ENCODE peak calls at places on chromosomes 6 and 20, in nine cellular contexts. W, B, M, G, D, T, A, E and Y are unnamed samples.

GRCh38 chr6:32092760-32093497 is 16.2 kb downstream of the TNXB start:
- DNase-seq in W (no peak), B (no peak), M (peak; percentile 77), G (no peak), D (peak; percentile 76), T (no peak), A (peak; percentile 78), E (peak; percentile 9), Y (no peak)

GRCh38 chr20:43987531-43987930 is 72.9 kb downstream of the TOX2 start:
- DNase-seq in W (no peak), B (no peak), M (no peak), G (no peak), D (no peak), T (no peak), A (no peak), E (no peak), Y (no peak)

GRCh38 chr6:158803733-158804143 is 15.4 kb downstream of the EZR start:
- DNase-seq in W (no peak), B (no peak), M (peak; percentile 62), G (peak; percentile 65), D (no peak), T (no peak), A (no peak), E (no peak), Y (no peak)

GRCh38 chr20:22511943-22512910 is 72.1 kb downstream of the FOXA2 start:
- DNase-seq in W (no peak), B (no peak), M (no peak), G (no peak), D (no peak), T (no peak), A (no peak), E (no peak), Y (peak; percentile 34)

GRCh38 chr6:151289399-151290007 is 49.7 kb downstream of the AKAP12 start:
- DNase-seq in W (no peak), B (no peak), M (peak; percentile 56), G (no peak), D (no peak), T (no peak), A (peak; percentile 91), E (no peak), Y (no peak)

GRCh38 chr6:35185302-35185681 is 28.5 kb upstream of the SCUBE3 start:
- DNase-seq in W (peak; percentile 69), B (no peak), M (peak; percentile 55), G (no peak), D (no peak), T (no peak), A (peak; percentile 65), E (no peak), Y (no peak)

GRCh38 chr20:7171911-7172310 is 404.4 kb downstream of the BMP2 start:
- DNase-seq in W (no peak), B (peak; percentile 62), M (peak; percentile 83), G (no peak), D (no peak), T (no peak), A (peak; percentile 27), E (no peak), Y (peak; percentile 13)

GRCh38 chr6:155444952-155445903 is 10.4 kb downstream of the NOX3 start:
- DNase-seq in W (no peak), B (no peak), M (no peak), G (no peak), D (no peak), T (no peak), A (no peak), E (no peak), Y (no peak)

GRCh38 chr20:62617711-62618483 is 24.4 kb upstream of the SLCO4A1 start:
- DNase-seq in W (peak; percentile 85), B (no peak), M (no peak), G (no peak), D (peak; percentile 71), T (peak; percentile 33), A (no peak), E (no peak), Y (no peak)

GRCh38 chr20:51525241-51526104 is 17.0 kb downstream of the NFATC2 start:
- DNase-seq in W (no peak), B (no peak), M (no peak), G (no peak), D (no peak), T (peak; percentile 48), A (no peak), E (no peak), Y (peak; percentile 40)

GRCh38 chr6:170010665-170011232 is 259.3 kb downstream of the ERMARD start:
- DNase-seq in W (no peak), B (no peak), M (no peak), G (no peak), D (no peak), T (no peak), A (no peak), E (no peak), Y (no peak)

GRCh38 chr6:5450073-5450472 is 188.8 kb downstream of the FARS2 start:
- DNase-seq in W (no peak), B (no peak), M (no peak), G (no peak), D (no peak), T (no peak), A (no peak), E (no peak), Y (no peak)

GRCh38 chr6:70062010-70062409 is 195.7 kb downstream of the COL19A1 start:
- DNase-seq in W (no peak), B (no peak), M (no peak), G (no peak), D (no peak), T (no peak), A (no peak), E (no peak), Y (no peak)

GRCh38 chr20:56826971-56827645 is 198.0 kb downstream of the TFAP2C start:
- DNase-seq in W (no peak), B (peak; percentile 27), M (peak; percentile 57), G (no peak), D (peak; percentile 74), T (no peak), A (peak; percentile 7), E (no peak), Y (no peak)

GRCh38 chr6:161630674-161631073 is 356.8 kb upstream of the AGPAT4 start:
- DNase-seq in W (no peak), B (peak; percentile 44), M (no peak), G (no peak), D (no peak), T (no peak), A (no peak), E (no peak), Y (no peak)

GRCh38 chr20:40959325-40960092 is 69.1 kb upstream of the TOP1 start:
- DNase-seq in W (no peak), B (no peak), M (no peak), G (no peak), D (no peak), T (no peak), A (no peak), E (no peak), Y (no peak)

GRCh38 chr20:57205625-57206219 is 60.7 kb downstream of the BMP7 start:
- DNase-seq in W (peak; percentile 51), B (no peak), M (peak; percentile 14), G (no peak), D (no peak), T (no peak), A (no peak), E (no peak), Y (no peak)

GRCh38 chr20:17612287-17612974 is 42.6 kb downstream of the DSTN start:
- DNase-seq in W (no peak), B (no peak), M (peak; percentile 72), G (no peak), D (no peak), T (no peak), A (peak; percentile 89), E (no peak), Y (peak; percentile 4)

GRCh38 chr6:149223934-149224333 is 93.6 kb upstream of the TAB2 start:
- DNase-seq in W (no peak), B (no peak), M (no peak), G (no peak), D (no peak), T (no peak), A (no peak), E (no peak), Y (no peak)

GRCh38 chr6:166394036-166394892 is 11.5 kb upstream of the MPC1 start:
- DNase-seq in W (no peak), B (no peak), M (no peak), G (no peak), D (no peak), T (no peak), A (no peak), E (no peak), Y (no peak)

GRCh38 chr6:21273451-21273850 is 320.1 kb upstream of the SOX4 start:
- DNase-seq in W (no peak), B (no peak), M (no peak), G (no peak), D (no peak), T (no peak), A (no peak), E (no peak), Y (no peak)

GRCh38 chr6:12911387-12911960 is 194.9 kb downstream of the PHACTR1 start:
- DNase-seq in W (no peak), B (peak; percentile 6), M (peak; percentile 51), G (no peak), D (no peak), T (no peak), A (peak; percentile 22), E (peak; percentile 69), Y (no peak)

GRCh38 chr6:130559166-130559565 is 193.3 kb downstream of the TMEM200A start:
- DNase-seq in W (no peak), B (no peak), M (peak; percentile 17), G (no peak), D (no peak), T (no peak), A (peak; percentile 76), E (no peak), Y (no peak)

GRCh38 chr6:36984581-36985383 is 1.2 kb downstream of the MTCH1 start:
- DNase-seq in W (peak; percentile 9), B (peak; percentile 53), M (peak; percentile 70), G (no peak), D (peak; percentile 52), T (peak; percentile 49), A (peak; percentile 52), E (no peak), Y (peak; percentile 73)

GRCh38 chr20:10474606-10475184 is 39.6 kb downstream of the SLX4IP start:
- DNase-seq in W (no peak), B (peak; percentile 47), M (no peak), G (no peak), D (peak; percentile 28), T (no peak), A (no peak), E (no peak), Y (no peak)

GRCh38 chr20:19207541-19207940 is 4.9 kb upstream of the SLC24A3 start:
- DNase-seq in W (no peak), B (no peak), M (no peak), G (no peak), D (no peak), T (no peak), A (no peak), E (no peak), Y (peak; percentile 38)

GRCh38 chr6:7899046-7899888 is 11.3 kb downstream of the TXNDC5 start:
- DNase-seq in W (no peak), B (no peak), M (no peak), G (no peak), D (no peak), T (no peak), A (peak; percentile 60), E (peak; percentile 9), Y (no peak)

GRCh38 chr20:62501801-62502495 is 26.2 kb upstream of the GATA5 start:
- DNase-seq in W (peak; percentile 99), B (peak; percentile 45), M (peak; percentile 81), G (peak; percentile 48), D (no peak), T (peak; percentile 76), A (peak; percentile 81), E (no peak), Y (no peak)

GRCh38 chr20:24991897-24992419 is 593 bp downstream of the APMAP start:
- DNase-seq in W (no peak), B (no peak), M (no peak), G (no peak), D (peak; percentile 30), T (no peak), A (peak; percentile 7), E (no peak), Y (peak; percentile 54)

GRCh38 chr6:1851681-1852456 is 242.2 kb downstream of the FOXC1 start:
- DNase-seq in W (no peak), B (no peak), M (no peak), G (no peak), D (no peak), T (no peak), A (no peak), E (no peak), Y (no peak)

GRCh38 chr6:20680697-20681165 is 146.5 kb downstream of the CDKAL1 start:
- DNase-seq in W (no peak), B (no peak), M (peak; percentile 37), G (no peak), D (no peak), T (no peak), A (no peak), E (no peak), Y (no peak)